ENCODE peak calls at places on chromosomes 7 and 10, in ten cellular contexts. Y is BE2C, X is epithelial cell of proximal tubule, V is psoas muscle, K is GM23338, P is OCI-LY7, W is choroid plexus epithelial cell, A is foreskin fibroblast, T is PC-9, D is astrocyte of the spinal cord. E is an unnamed sample.
A peak's percentile ranks its signal among the peaks of the same experiment; 100 is the strongest.

GRCh38 chr10:132898391-132899053 is 43.8 kb downstream of the CFAP46 start:
- DNase-seq in V (no peak), A (no peak), D (no peak), X (no peak), K (no peak), T (no peak), Y (no peak), W (no peak), P (no peak), E (no peak)

GRCh38 chr7:16098585-16099179 is 322.7 kb downstream of the CRPPA start:
- DNase-seq in P (no peak), V (no peak), Y (no peak), X (no peak), K (peak; percentile 70), T (peak; percentile 20), A (peak; percentile 46), W (peak; percentile 67), D (peak; percentile 19), E (no peak)

GRCh38 chr7:90708841-90709317 is 112.8 kb downstream of the CDK14 start:
- DNase-seq in X (no peak), K (peak; percentile 93), W (peak; percentile 51), Y (no peak), T (no peak), A (peak; percentile 23), V (no peak), P (peak; percentile 93), D (no peak), E (no peak)

GRCh38 chr10:31822150-31822549 is 106.5 kb downstream of the ARHGAP12 start:
- DNase-seq in P (no peak), A (peak; percentile 17), K (no peak), Y (no peak), D (no peak), V (no peak), W (no peak), T (no peak), X (no peak), E (no peak)

GRCh38 chr7:42351313-42351935 is 114.4 kb upstream of the GLI3 start:
- DNase-seq in P (no peak), A (peak; percentile 28), Y (no peak), X (no peak), D (no peak), W (no peak), K (no peak), V (no peak), T (no peak), E (no peak)

GRCh38 chr10:85971494-85971893 is 395.1 kb downstream of the GRID1 start:
- DNase-seq in V (no peak), W (no peak), K (no peak), X (no peak), A (no peak), Y (no peak), P (no peak), T (no peak), D (no peak), E (no peak)

GRCh38 chr10:49627031-49627430 is 13.2 kb downstream of the CHAT start:
- DNase-seq in A (no peak), P (no peak), W (no peak), V (no peak), T (no peak), K (no peak), X (no peak), D (no peak), Y (no peak), E (no peak)

GRCh38 chr10:18005781-18006456 is 54.2 kb downstream of the SLC39A12 start:
- DNase-seq in V (no peak), P (no peak), Y (no peak), D (peak; percentile 91), X (no peak), T (no peak), A (peak; percentile 76), K (peak; percentile 37), W (peak; percentile 93), E (no peak)

GRCh38 chr10:15710455-15710854 is 9.3 kb downstream of the ITGA8 start:
- DNase-seq in Y (no peak), D (no peak), V (no peak), T (no peak), W (no peak), X (no peak), P (no peak), K (no peak), A (no peak), E (no peak)

GRCh38 chr7:29946428-29947186 is 43.0 kb downstream of the SCRN1 start:
- DNase-seq in T (no peak), D (peak; percentile 10), V (no peak), A (peak; percentile 47), W (peak; percentile 34), Y (peak; percentile 30), K (peak; percentile 71), X (no peak), P (peak; percentile 27), E (peak; percentile 38)
- TF ChIP-seq CTCF in T (peak; percentile 56), D (peak; percentile 36), V (peak; percentile 24), A (peak; percentile 27), W (peak; percentile 57), Y (peak; percentile 48), K (peak; percentile 82), X (peak; percentile 64), P (peak; percentile 61), E (no peak)

DNA sequence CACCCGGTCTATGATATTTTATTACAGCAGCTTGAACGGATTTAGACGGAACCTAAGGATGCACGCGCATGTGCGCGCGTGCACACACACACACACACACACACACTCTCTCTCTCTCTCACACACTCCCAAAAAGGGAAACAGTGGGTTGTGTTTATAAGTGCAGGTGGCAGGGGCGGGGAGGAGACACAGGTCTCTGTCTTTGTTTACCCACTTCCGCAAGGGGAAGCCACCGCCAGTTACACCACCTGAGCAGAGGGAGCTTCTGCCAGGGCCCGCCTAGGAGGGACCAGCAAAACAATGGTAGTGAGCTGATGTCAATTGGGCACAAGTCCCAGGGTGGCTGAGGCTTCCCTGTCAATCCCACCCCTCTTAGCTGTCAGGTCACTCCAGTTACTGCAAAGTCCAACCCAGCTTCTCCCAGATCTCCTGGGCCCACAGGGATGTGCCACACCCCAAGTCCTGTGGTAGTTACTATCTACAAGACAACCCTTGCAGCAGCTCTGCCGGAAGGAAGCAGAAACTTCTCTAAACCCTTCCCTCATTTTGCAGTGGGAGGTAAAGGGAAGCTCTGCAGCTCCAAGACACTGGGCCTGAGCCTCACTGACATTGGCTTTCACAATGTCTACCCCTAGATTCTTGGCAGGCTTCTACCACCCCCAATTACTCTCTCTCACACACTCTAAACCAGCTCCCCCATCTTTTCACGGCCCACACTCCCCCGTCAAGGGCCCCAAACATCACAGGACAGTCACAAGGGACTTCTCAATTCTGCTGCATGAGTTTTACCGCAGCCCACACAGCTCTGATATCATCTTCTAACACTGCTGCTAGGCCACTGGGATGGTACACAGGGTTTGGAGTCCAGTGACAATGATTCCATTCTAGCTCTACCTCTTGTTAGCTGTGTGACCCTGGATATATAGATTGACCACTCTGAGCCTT is 17.6 kb downstream of the ANXA11 start:
- DNase-seq in D (no peak), T (no peak), Y (no peak), K (no peak), W (no peak), A (no peak), P (peak; percentile 96), V (peak; percentile 21), X (no peak), E (peak; percentile 30)
- H3K4me3 ChIP-seq in D (no peak overlapping the region), T (no peak overlapping the region), Y (no peak overlapping the region), K (no peak overlapping the region), W (no peak overlapping the region), A (no peak overlapping the region), P (peak overlapping the region; percentile 63), V (no peak overlapping the region), X (no peak overlapping the region), E (no peak overlapping the region)

GRCh38 chr10:100508691-100509150 is 10.9 kb downstream of the SEC31B start:
- DNase-seq in P (peak; percentile 70), V (no peak), D (peak; percentile 63), A (peak; percentile 80), X (no peak), T (no peak), Y (peak; percentile 43), K (peak; percentile 91), W (peak; percentile 79), E (no peak)
- TF ChIP-seq CTCF in P (peak; percentile 83), V (peak; percentile 41), D (peak; percentile 66), A (peak; percentile 67), X (peak; percentile 85), T (peak; percentile 73), Y (peak; percentile 81), K (peak; percentile 92), W (peak; percentile 77), E (no peak)

DNA sequence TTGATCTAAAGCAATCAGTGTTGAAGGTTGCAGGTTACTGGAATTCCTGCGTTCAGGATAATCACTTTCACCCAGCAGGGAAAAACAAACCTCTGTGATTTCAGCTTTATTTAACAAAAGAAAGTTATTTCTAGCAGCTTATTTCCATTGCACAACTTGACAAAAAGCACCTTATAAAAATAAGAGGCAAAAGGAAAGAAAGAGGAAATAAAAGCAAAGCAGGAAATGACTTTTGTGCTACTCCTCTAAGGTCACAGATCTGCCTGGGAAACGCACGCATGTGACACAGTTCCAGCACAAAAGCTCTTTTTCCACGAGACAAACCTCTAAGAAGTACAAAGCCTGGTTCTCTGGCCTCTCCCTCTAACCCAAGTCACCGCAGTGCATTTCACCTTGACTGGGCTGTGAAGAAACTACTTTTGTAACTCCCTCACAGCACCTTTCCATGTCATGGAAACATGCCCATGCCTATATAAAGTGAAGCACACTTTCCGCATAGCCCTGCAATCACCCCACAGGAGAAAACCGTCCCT is 900 bp downstream of the ANK3 start:
- DNase-seq in W (no peak), K (peak; percentile 43), T (no peak), D (no peak), V (no peak), P (no peak), A (peak; percentile 17), X (no peak), Y (no peak), E (no peak)
- H3K4me3 ChIP-seq in W (no peak overlapping the region), K (no peak overlapping the region), T (no peak overlapping the region), D (no peak overlapping the region), V (no peak overlapping the region), P (no peak overlapping the region), A (no peak overlapping the region), X (no peak overlapping the region), Y (no peak overlapping the region), E (no peak overlapping the region)

DNA sequence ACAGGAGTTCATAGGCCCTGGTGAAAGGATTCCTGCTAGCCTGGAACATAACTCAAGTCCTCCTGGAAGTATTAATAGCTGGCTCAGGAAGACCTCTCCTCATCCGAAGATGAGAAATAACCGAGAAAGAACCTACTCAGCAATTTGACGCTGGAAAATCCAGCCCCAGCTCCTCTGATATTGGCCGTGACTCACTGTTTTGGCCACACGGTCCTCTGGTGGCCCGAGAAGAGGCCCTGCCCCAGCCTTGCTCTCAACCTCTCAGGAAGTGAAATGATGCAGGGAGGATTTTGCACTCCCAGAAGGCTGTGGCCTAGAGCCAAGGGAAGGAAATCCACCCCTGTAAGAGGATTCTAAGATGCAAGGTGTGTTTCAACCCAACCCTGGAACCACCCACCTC is 121.6 kb downstream of the MTPAP start:
- DNase-seq in T (no peak), A (no peak), K (no peak), D (peak; percentile 4), V (no peak), Y (no peak), X (no peak), P (no peak), W (no peak), E (no peak)
- TF ChIP-seq CTCF in T (no peak), A (no peak), K (no peak), D (no peak), V (no peak), Y (no peak), X (no peak), P (no peak), W (no peak), E (no peak)

DNA sequence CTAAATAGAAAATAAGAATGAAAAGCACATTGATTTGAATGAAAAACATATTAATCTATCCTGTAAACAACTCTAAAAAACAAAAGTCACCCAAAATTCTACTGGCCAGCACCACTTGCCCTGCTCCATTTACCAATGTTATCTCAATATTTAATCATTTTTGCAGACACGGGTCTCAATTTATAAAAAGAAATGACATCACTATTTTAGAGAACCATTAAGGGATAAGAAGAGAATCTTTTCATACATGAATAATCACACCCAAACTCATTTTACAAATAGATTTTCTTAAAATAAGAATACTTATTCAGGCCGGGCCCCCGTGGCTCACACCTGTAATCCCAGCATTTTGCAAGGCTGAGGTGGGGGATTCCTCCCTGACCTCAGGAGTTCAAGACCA is 3.9 kb downstream of the SAR1A start:
- DNase-seq in A (no peak), P (no peak), D (no peak), X (no peak), W (no peak), V (no peak), Y (no peak), K (no peak), T (no peak), E (no peak)
- H3K4me3 ChIP-seq in A (no peak overlapping the region), P (no peak overlapping the region), D (no peak overlapping the region), X (no peak overlapping the region), W (no peak overlapping the region), V (no peak overlapping the region), Y (no peak overlapping the region), K (no peak overlapping the region), T (no peak overlapping the region), E (no peak overlapping the region)